ENCODE peak calls at places on chromosome 1, in five cellular contexts. L, N, B, G and F are unnamed samples.

GRCh38 chr1:65844990-65845757 is 52.5 kb downstream of the PDE4B start:
- DNase-seq in L (no peak), N (no peak), B (no peak), G (no peak), F (no peak)

GRCh38 chr1:20867062-20867461 is 80.0 kb upstream of the HP1BP3 start:
- DNase-seq in L (no peak), N (no peak), B (no peak), G (no peak), F (no peak)

GRCh38 chr1:11960276-11960675 is 20.0 kb upstream of the MFN2 start:
- DNase-seq in L (no peak), N (no peak), B (no peak), G (no peak), F (no peak)

GRCh38 chr1:46761740-46762139 is 37.1 kb upstream of the CYP4B1 start:
- DNase-seq in L (no peak), N (no peak), B (no peak), G (no peak), F (peak; percentile 26)

GRCh38 chr1:65235867-65236805 is 73.2 kb upstream of the DNAJC6 start:
- DNase-seq in L (peak; percentile 49), N (no peak), B (no peak), G (no peak), F (peak; percentile 57)

GRCh38 chr1:203764105-203765028 is 616 bp upstream of the LAX1 start:
- DNase-seq in L (no peak), N (no peak), B (no peak), G (no peak), F (no peak)

GRCh38 chr1:31760422-31760900 is 3.7 kb downstream of the ADGRB2 start:
- DNase-seq in L (no peak), N (no peak), B (no peak), G (no peak), F (peak; percentile 35)

GRCh38 chr1:96559707-96560588 is 161.6 kb upstream of the PTBP2 start:
- DNase-seq in L (peak; percentile 97), N (peak; percentile 33), B (no peak), G (no peak), F (peak; percentile 100)

GRCh38 chr1:8382051-8382505 is 64.2 kb downstream of the SLC45A1 start:
- DNase-seq in L (no peak), N (no peak), B (no peak), G (no peak), F (peak; percentile 93)

GRCh38 chr1:178146456-178146855 is 52.6 kb downstream of the RASAL2 start:
- DNase-seq in L (no peak), N (no peak), B (no peak), G (no peak), F (no peak)

GRCh38 chr1:87279966-87280535 is 48.6 kb upstream of the LMO4 start:
- DNase-seq in L (peak; percentile 45), N (no peak), B (no peak), G (no peak), F (no peak)

GRCh38 chr1:176656257-176656995 is 193.5 kb downstream of the PAPPA2 start:
- DNase-seq in L (peak; percentile 96), N (peak; percentile 29), B (no peak), G (no peak), F (peak; percentile 91)

GRCh38 chr1:24878775-24879742 is 51.0 kb downstream of the RUNX3 start:
- DNase-seq in L (peak; percentile 74), N (no peak), B (no peak), G (no peak), F (no peak)

GRCh38 chr1:19397217-19397945 is 85.3 kb downstream of the SLC66A1 start:
- DNase-seq in L (peak; percentile 38), N (no peak), B (no peak), G (no peak), F (no peak)

GRCh38 chr1:170864238-170864637 is 71.1 kb upstream of the MROH9 start:
- DNase-seq in L (peak; percentile 14), N (no peak), B (no peak), G (no peak), F (no peak)

GRCh38 chr1:93810316-93810715 is 68.7 kb downstream of the DNTTIP2 start:
- DNase-seq in L (peak; percentile 77), N (no peak), B (no peak), G (no peak), F (peak; percentile 55)

GRCh38 chr1:99669376-99669775 is 23.5 kb downstream of the PALMD start:
- DNase-seq in L (no peak), N (no peak), B (no peak), G (no peak), F (no peak)

GRCh38 chr1:221517961-221518360 is 223.9 kb downstream of the DUSP10 start:
- DNase-seq in L (peak; percentile 56), N (no peak), B (no peak), G (no peak), F (no peak)

GRCh38 chr1:75587692-75588091 is 23.2 kb downstream of the SLC44A5 start:
- DNase-seq in L (no peak), N (no peak), B (no peak), G (no peak), F (no peak)

GRCh38 chr1:2448098-2448445 is 28.0 kb upstream of the PLCH2 start:
- DNase-seq in L (peak; percentile 38), N (no peak), B (no peak), G (no peak), F (no peak)

GRCh38 chr1:197614916-197615692 is 160.2 kb downstream of the DENND1B start:
- DNase-seq in L (peak; percentile 71), N (peak; percentile 31), B (no peak), G (no peak), F (peak; percentile 53)

GRCh38 chr1:84960371-84960770 is 36.5 kb downstream of the MCOLN2 start:
- DNase-seq in L (peak; percentile 66), N (no peak), B (no peak), G (no peak), F (no peak)

GRCh38 chr1:38454236-38454635 is 405.3 kb downstream of the RRAGC start:
- DNase-seq in L (peak; percentile 39), N (no peak), B (no peak), G (no peak), F (peak; percentile 3)

GRCh38 chr1:177346960-177347359 is 176.2 kb downstream of the BRINP2 start:
- DNase-seq in L (no peak), N (no peak), B (no peak), G (no peak), F (no peak)

GRCh38 chr1:169809370-169810095 is 14.8 kb upstream of the METTL18 start:
- DNase-seq in L (peak; percentile 60), N (peak; percentile 26), B (no peak), G (no peak), F (peak; percentile 54)

GRCh38 chr1:22018583-22019559 is 17.4 kb downstream of the CELA3A start:
- DNase-seq in L (peak; percentile 93), N (peak; percentile 89), B (no peak), G (peak; percentile 70), F (peak; percentile 98)

GRCh38 chr1:207823880-207824566 is 72.2 kb downstream of the CD46 start:
- DNase-seq in L (peak; percentile 97), N (peak; percentile 84), B (peak; percentile 23), G (peak; percentile 72), F (peak; percentile 99)

GRCh38 chr1:177065430-177065829 is 99.1 kb downstream of the ASTN1 start:
- DNase-seq in L (no peak), N (no peak), B (no peak), G (no peak), F (no peak)

GRCh38 chr1:3222042-3222692 is 153.2 kb downstream of the PRDM16 start:
- DNase-seq in L (no peak), N (no peak), B (peak; percentile 54), G (no peak), F (no peak)

GRCh38 chr1:112707217-112708001 is 482 bp upstream of the RHOC start:
- DNase-seq in L (peak; percentile 95), N (peak; percentile 89), B (peak; percentile 82), G (peak; percentile 60), F (peak; percentile 92)

GRCh38 chr1:246591504-246591903 is 25.2 kb downstream of the CNST start:
- DNase-seq in L (no peak), N (no peak), B (no peak), G (no peak), F (no peak)

GRCh38 chr1:87473203-87473661 is 144.6 kb downstream of the LMO4 start:
- DNase-seq in L (peak; percentile 4), N (peak; percentile 2), B (no peak), G (no peak), F (no peak)

GRCh38 chr1:9028921-9029715 is 2.9 kb upstream of the SLC2A7 start:
- DNase-seq in L (no peak), N (no peak), B (no peak), G (no peak), F (no peak)

GRCh38 chr1:229116114-229116513 is 154.8 kb upstream of the RAB4A start:
- DNase-seq in L (no peak), N (no peak), B (no peak), G (no peak), F (no peak)

GRCh38 chr1:56029329-56030003 is 549.9 kb downstream of the PLPP3 start:
- DNase-seq in L (no peak), N (no peak), B (no peak), G (no peak), F (peak; percentile 8)

GRCh38 chr1:238364214-238364892 is 473.6 kb upstream of the ZP4 start:
- DNase-seq in L (no peak), N (no peak), B (no peak), G (no peak), F (no peak)